ENCODE peak calls at places on chromosomes 1 and 21, in six cellular contexts. D is endothelial cell of umbilical vein, C is breast epithelium, J is HCT116, E is uterus, P is upper lobe of left lung. U is an unnamed sample.
A peak's percentile ranks its signal among the peaks of the same experiment; 100 is the strongest.

GRCh38 chr1:29196863-29197589 is 15.3 kb upstream of the SRSF4 start:
- DNase-seq in D (no peak), C (peak; percentile 7), J (no peak), E (no peak), P (no peak), U (no peak)

GRCh38 chr1:219875860-219876259 is 52.5 kb downstream of the SLC30A10 start:
- DNase-seq in D (no peak), C (no peak), J (no peak), E (no peak), P (no peak), U (no peak)

GRCh38 chr1:67818725-67819301 is 14.5 kb downstream of the GNG12 start:
- DNase-seq in D (no peak), C (no peak), J (no peak), E (no peak), P (no peak), U (no peak)

GRCh38 chr1:12595839-12596821 is 21.9 kb downstream of the DHRS3 start:
- DNase-seq in D (peak; percentile 96), C (peak; percentile 91), J (no peak), E (peak; percentile 88), P (peak; percentile 95), U (peak; percentile 97)

GRCh38 chr1:183273300-183273699 is 87.2 kb downstream of the LAMC2 start:
- DNase-seq in D (no peak), C (no peak), J (no peak), E (no peak), P (no peak), U (no peak)

GRCh38 chr1:66239834-66240233 is 294.1 kb upstream of the SGIP1 start:
- DNase-seq in D (no peak), C (no peak), J (no peak), E (no peak), P (no peak), U (no peak)

GRCh38 chr1:38567401-38567800 is 292.2 kb downstream of the RRAGC start:
- DNase-seq in D (no peak), C (no peak), J (no peak), E (no peak), P (no peak), U (no peak)

GRCh38 chr1:177257128-177257527 is 86.4 kb downstream of the BRINP2 start:
- DNase-seq in D (no peak), C (no peak), J (no peak), E (no peak), P (peak; percentile 17), U (no peak)

GRCh38 chr1:236175642-236176336 is 33.5 kb downstream of the GPR137B start:
- DNase-seq in D (no peak), C (no peak), J (no peak), E (no peak), P (no peak), U (peak; percentile 36)

GRCh38 chr1:214957330-214958137 is 125.0 kb upstream of the KCNK2 start:
- DNase-seq in D (no peak), C (no peak), J (no peak), E (no peak), P (no peak), U (peak; percentile 63)

GRCh38 chr1:151196292-151196800 is 2.0 kb upstream of the PIP5K1A start:
- DNase-seq in D (peak; percentile 86), C (no peak), J (peak; percentile 80), E (peak; percentile 52), P (no peak), U (peak; percentile 82)

GRCh38 chr1:30379684-30380624 is 343.4 kb downstream of the MATN1 start:
- DNase-seq in D (peak; percentile 50), C (peak; percentile 53), J (peak; percentile 60), E (peak; percentile 35), P (peak; percentile 76), U (peak; percentile 61)

GRCh38 chr1:15328245-15328784 is 81.3 kb downstream of the FHAD1 start:
- DNase-seq in D (no peak), C (no peak), J (no peak), E (no peak), P (no peak), U (no peak)

GRCh38 chr21:42975886-42976608 is 1.7 kb downstream of the PKNOX1 start:
- DNase-seq in D (no peak), C (no peak), J (no peak), E (no peak), P (no peak), U (no peak)
- TF ChIP-seq POLR2A in D (no peak), C (no peak), J (no peak), E (no peak), P (no peak), U (no peak)

GRCh38 chr1:166166400-166166699 is 451 bp downstream of the FAM78B start:
- DNase-seq in D (no peak), C (no peak), J (no peak), E (peak; percentile 15), P (no peak), U (no peak)

GRCh38 chr1:166164995-166165660 is 1.7 kb downstream of the FAM78B start:
- DNase-seq in D (peak; percentile 44), C (no peak), J (no peak), E (peak; percentile 44), P (peak; percentile 88), U (peak; percentile 88)

GRCh38 chr1:166165661-166166399 is 971 bp downstream of the FAM78B start:
- DNase-seq in D (peak; percentile 7), C (peak; percentile 51), J (no peak), E (no peak), P (peak; percentile 84), U (peak; percentile 86)

GRCh38 chr1:166166701-166167394 is at the start of gene FAM78B:
- DNase-seq in D (peak; percentile 31), C (peak; percentile 53), J (peak; percentile 42), E (peak; percentile 68), P (peak; percentile 91), U (peak; percentile 46)

DNA sequence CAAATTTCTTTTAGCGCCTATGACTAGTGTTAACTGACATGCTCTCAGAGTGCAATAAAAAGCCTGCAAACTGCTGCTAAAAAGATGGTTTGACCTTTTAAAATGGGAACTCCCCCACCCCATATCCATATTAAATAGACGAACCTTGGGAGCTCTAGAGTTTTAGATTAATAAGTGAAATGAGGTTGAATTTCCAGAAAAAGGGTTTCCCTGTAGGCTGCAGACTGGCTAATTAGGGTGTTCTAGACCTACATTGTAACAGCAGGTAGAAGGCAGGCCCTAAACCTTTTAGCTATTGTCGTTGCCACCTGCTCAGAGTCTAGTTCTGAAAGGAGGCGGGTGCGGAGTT is 2.2 kb downstream of the FAM78B start:
- DNase-seq in D (no peak), C (no peak), J (no peak), E (no peak), P (no peak), U (no peak)
- H3K4me3 ChIP-seq in D (no peak overlapping the region), C (peak overlapping the region; percentile 70), J (no peak overlapping the region), E (no peak overlapping the region), P (no peak overlapping the region), U (no peak overlapping the region)

GRCh38 chr1:42684139-42684538 is 1.9 kb downstream of the YBX1 start:
- DNase-seq in D (no peak), C (no peak), J (no peak), E (no peak), P (no peak), U (no peak)
- TF ChIP-seq POLR2A in D (no peak), C (no peak), J (no peak), E (no peak), P (no peak), U (no peak)

DNA sequence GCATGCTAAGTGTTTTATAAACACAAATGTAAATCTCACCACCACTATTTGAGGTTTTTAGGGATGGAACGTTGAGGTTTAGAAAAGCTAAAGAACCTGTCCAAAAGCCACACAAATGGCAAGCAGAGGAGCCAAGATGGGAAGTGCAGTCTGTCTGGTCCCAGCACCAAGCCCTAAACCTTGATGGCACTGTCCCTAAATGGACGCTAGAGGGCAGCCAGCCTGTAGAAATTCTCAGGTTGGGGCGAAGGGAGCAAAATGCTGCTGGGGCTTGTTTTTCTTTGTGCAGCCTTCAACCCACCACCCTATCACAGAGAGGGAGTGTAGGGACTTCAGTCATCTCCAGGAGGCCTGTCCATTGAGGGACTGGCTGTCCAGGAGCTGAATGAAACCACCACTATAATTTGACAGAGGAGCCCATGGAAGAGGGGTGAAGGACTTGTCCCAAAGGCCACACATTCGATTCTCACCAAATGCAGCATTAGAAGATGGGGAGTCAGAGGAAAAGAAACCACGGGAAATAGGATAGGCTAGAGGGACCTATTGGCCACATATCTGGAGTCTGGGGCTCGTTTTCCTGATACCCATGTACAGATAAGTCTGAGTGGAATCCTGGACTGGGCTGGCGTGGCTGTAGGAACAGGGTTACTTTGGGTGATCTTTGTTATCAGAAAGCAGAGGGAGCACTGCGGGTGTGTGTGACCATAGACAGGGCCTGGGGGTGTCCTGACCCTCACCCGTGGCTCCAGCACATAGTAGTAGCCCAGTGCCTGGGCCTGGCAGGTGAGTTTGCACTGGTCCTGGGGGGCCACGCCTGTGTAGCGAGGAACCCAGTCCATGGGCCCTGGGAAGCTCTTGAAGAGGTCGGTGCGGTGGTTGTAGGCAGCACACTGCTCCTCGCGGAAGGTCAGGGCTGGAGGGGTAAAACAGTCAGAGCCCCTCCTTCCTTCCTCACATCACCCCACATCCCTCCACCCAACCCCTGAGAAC is 6.1 kb downstream of the ADAMTS4 start:
- DNase-seq in D (peak; percentile 68), C (no peak), J (peak; percentile 54), E (peak; percentile 55), P (peak; percentile 50), U (peak; percentile 69)
- H3K4me3 ChIP-seq in D (no peak overlapping the region), C (no peak overlapping the region), J (no peak overlapping the region), E (no peak overlapping the region), P (no peak overlapping the region), U (no peak overlapping the region)

GRCh38 chr1:26476958-26477357 is 4.7 kb downstream of the HMGN2 start:
- DNase-seq in D (no peak), C (no peak), J (no peak), E (no peak), P (no peak), U (no peak)
- TF ChIP-seq POLR2A in D (no peak), C (no peak), J (no peak), E (no peak), P (no peak), U (no peak)

U was measured in lower leg skin.